ENCODE peak calls at places on chromosome 10, in seven cellular contexts. A, T, D, H, V, N and G are unnamed samples.
A peak's percentile ranks its signal among the peaks of the same experiment; 100 is the strongest.

GRCh38 chr10:6069101-6069931 is 7.1 kb upstream of the IL2RA start:
- DNase-seq in N (peak; percentile 4), H (no peak), D (no peak), A (no peak), V (peak; percentile 63), T (no peak), G (peak; percentile 29)

GRCh38 chr10:124353896-124354295 is 64.8 kb downstream of the OAT start:
- DNase-seq in T (no peak), A (no peak), V (no peak), H (no peak), N (no peak), D (no peak), G (no peak)

GRCh38 chr10:62063795-62064472 is 162.4 kb downstream of the ARID5B start:
- DNase-seq in N (peak; percentile 19), T (no peak), V (no peak), A (no peak), H (no peak), D (no peak), G (no peak)

GRCh38 chr10:103748020-103748419 is 107.4 kb downstream of the SH3PXD2A start:
- DNase-seq in H (no peak), A (no peak), D (no peak), T (no peak), N (no peak), V (peak; percentile 68), G (no peak)

GRCh38 chr10:86389441-86390193 is 23.0 kb upstream of the GRID1 start:
- DNase-seq in T (no peak), A (no peak), N (no peak), V (no peak), D (no peak), H (no peak), G (no peak)

GRCh38 chr10:75111906-75112703 is 649 bp downstream of the SAMD8 start:
- DNase-seq in D (peak; percentile 84), H (no peak), V (peak; percentile 58), A (peak; percentile 89), N (peak; percentile 74), T (peak; percentile 44), G (no peak)

GRCh38 chr10:30041394-30042105 is 17.8 kb downstream of the JCAD start:
- DNase-seq in D (no peak), N (no peak), A (peak; percentile 93), T (no peak), V (no peak), H (no peak), G (peak; percentile 42)

GRCh38 chr10:43961523-43962345 is 313.1 kb upstream of the ZNF32 start:
- DNase-seq in V (no peak), N (no peak), D (no peak), T (no peak), A (no peak), H (no peak), G (no peak)

GRCh38 chr10:87546221-87546620 is 41.5 kb downstream of the MINPP1 start:
- DNase-seq in A (peak; percentile 67), V (no peak), H (no peak), T (peak; percentile 90), D (no peak), N (peak; percentile 56), G (no peak)

GRCh38 chr10:18204050-18204449 is 63.8 kb downstream of the CACNB2 start:
- DNase-seq in D (no peak), N (no peak), T (peak; percentile 3), V (no peak), H (no peak), A (no peak), G (no peak)

GRCh38 chr10:122141821-122142651 is 129.1 kb upstream of the BTBD16 start:
- DNase-seq in A (no peak), V (no peak), H (no peak), N (peak; percentile 83), T (peak; percentile 81), D (no peak), G (no peak)